ENCODE peak calls at places on chromosomes 13 and 19, in six cellular contexts. Y, Z, Q, U, E and I are unnamed samples.
A peak's percentile ranks its signal among the peaks of the same experiment; 100 is the strongest.

GRCh38 chr13:78971355-78971754 is 312.4 kb upstream of the OBI1 start:
- DNase-seq in Y (no peak), Z (no peak), Q (no peak), U (no peak), E (no peak), I (no peak)

GRCh38 chr19:3121821-3122511 is 13.9 kb upstream of the GNA15 start:
- DNase-seq in Y (no peak), Z (no peak), Q (no peak), U (no peak), E (no peak), I (no peak)

GRCh38 chr13:91031508-91031907 is 316.0 kb upstream of the MIR17HG start:
- DNase-seq in Y (no peak), Z (no peak), Q (no peak), U (no peak), E (no peak), I (no peak)

GRCh38 chr13:109428146-109428545 is 358.2 kb downstream of the IRS2 start:
- DNase-seq in Y (no peak), Z (no peak), Q (no peak), U (no peak), E (no peak), I (no peak)

GRCh38 chr13:51995677-51996551 is 15.3 kb downstream of the ATP7B start:
- DNase-seq in Y (no peak), Z (no peak), Q (no peak), U (no peak), E (no peak), I (no peak)

GRCh38 chr13:113628291-113629270 is 29.4 kb downstream of the ATP4B start:
- DNase-seq in Y (no peak), Z (no peak), Q (no peak), U (no peak), E (no peak), I (no peak)

GRCh38 chr13:45410466-45410865 is 7.7 kb downstream of the SLC25A30 start:
- DNase-seq in Y (no peak), Z (no peak), Q (no peak), U (no peak), E (no peak), I (no peak)

GRCh38 chr13:31485651-31486051 is 253.7 kb upstream of the RXFP2 start:
- DNase-seq in Y (no peak), Z (no peak), Q (no peak), U (no peak), E (no peak), I (peak; percentile 71)

GRCh38 chr13:80584306-80584705 is 243.4 kb upstream of the SPRY2 start:
- DNase-seq in Y (no peak), Z (no peak), Q (no peak), U (no peak), E (no peak), I (no peak)

GRCh38 chr13:72284791-72285190 is 417.8 kb upstream of the DACH1 start:
- DNase-seq in Y (no peak), Z (no peak), Q (no peak), U (no peak), E (no peak), I (no peak)

GRCh38 chr19:48508729-48509310 is 2.8 kb downstream of the LMTK3 start:
- DNase-seq in Y (no peak), Z (no peak), Q (no peak), U (no peak), E (no peak), I (no peak)

GRCh38 chr13:97339019-97339988 is 94.7 kb upstream of the RAP2A start:
- DNase-seq in Y (peak; percentile 75), Z (no peak), Q (peak; percentile 82), U (peak; percentile 95), E (no peak), I (peak; percentile 57)

GRCh38 chr13:98998831-98999634 is 21.2 kb upstream of the DOCK9 start:
- DNase-seq in Y (no peak), Z (no peak), Q (no peak), U (no peak), E (no peak), I (peak; percentile 34)

GRCh38 chr13:54965881-54966280 is 1937.3 kb downstream of the OLFM4 start:
- DNase-seq in Y (no peak), Z (no peak), Q (no peak), U (no peak), E (no peak), I (peak; percentile 0)

GRCh38 chr19:7654401-7654800 is 14.4 kb upstream of the RETN start:
- DNase-seq in Y (no peak), Z (no peak), Q (no peak), U (no peak), E (no peak), I (no peak)

GRCh38 chr13:100305398-100305797 is 216.5 kb downstream of the PCCA start:
- DNase-seq in Y (no peak), Z (no peak), Q (no peak), U (no peak), E (no peak), I (no peak)

GRCh38 chr13:91123456-91124127 is 223.9 kb upstream of the MIR17HG start:
- DNase-seq in Y (no peak), Z (no peak), Q (no peak), U (no peak), E (no peak), I (no peak)

GRCh38 chr13:48746816-48747215 is 93.1 kb downstream of the CYSLTR2 start:
- DNase-seq in Y (no peak), Z (no peak), Q (no peak), U (no peak), E (no peak), I (no peak)

GRCh38 chr13:39406688-39407087 is 196.3 kb downstream of the LHFPL6 start:
- DNase-seq in Y (no peak), Z (no peak), Q (no peak), U (no peak), E (no peak), I (no peak)

GRCh38 chr13:112941349-112941748 is 27.7 kb upstream of the MCF2L start:
- DNase-seq in Y (no peak), Z (no peak), Q (no peak), U (no peak), E (no peak), I (no peak)

GRCh38 chr19:3336680-3337523 is 29.5 kb upstream of the NFIC start:
- DNase-seq in Y (no peak), Z (no peak), Q (peak; percentile 94), U (peak; percentile 18), E (peak; percentile 70), I (peak; percentile 60)

GRCh38 chr13:32125221-32125621 is 93.6 kb downstream of the FRY start:
- DNase-seq in Y (peak; percentile 95), Z (no peak), Q (no peak), U (no peak), E (no peak), I (peak; percentile 63)

GRCh38 chr13:102141625-102142472 is 260.0 kb downstream of the FGF14 start:
- DNase-seq in Y (no peak), Z (no peak), Q (no peak), U (no peak), E (no peak), I (peak; percentile 60)

GRCh38 chr13:30409911-30410704 is 12.2 kb upstream of the UBE2L5 start:
- DNase-seq in Y (no peak), Z (no peak), Q (no peak), U (no peak), E (no peak), I (peak; percentile 74)

GRCh38 chr13:24038846-24039330 is 121.6 kb upstream of the SPATA13 start:
- DNase-seq in Y (peak; percentile 73), Z (no peak), Q (no peak), U (no peak), E (peak; percentile 59), I (peak; percentile 49)

GRCh38 chr13:94674609-94675348 is 37.6 kb downstream of the SOX21 start:
- DNase-seq in Y (no peak), Z (peak; percentile 38), Q (no peak), U (no peak), E (peak; percentile 26), I (peak; percentile 60)

DNA sequence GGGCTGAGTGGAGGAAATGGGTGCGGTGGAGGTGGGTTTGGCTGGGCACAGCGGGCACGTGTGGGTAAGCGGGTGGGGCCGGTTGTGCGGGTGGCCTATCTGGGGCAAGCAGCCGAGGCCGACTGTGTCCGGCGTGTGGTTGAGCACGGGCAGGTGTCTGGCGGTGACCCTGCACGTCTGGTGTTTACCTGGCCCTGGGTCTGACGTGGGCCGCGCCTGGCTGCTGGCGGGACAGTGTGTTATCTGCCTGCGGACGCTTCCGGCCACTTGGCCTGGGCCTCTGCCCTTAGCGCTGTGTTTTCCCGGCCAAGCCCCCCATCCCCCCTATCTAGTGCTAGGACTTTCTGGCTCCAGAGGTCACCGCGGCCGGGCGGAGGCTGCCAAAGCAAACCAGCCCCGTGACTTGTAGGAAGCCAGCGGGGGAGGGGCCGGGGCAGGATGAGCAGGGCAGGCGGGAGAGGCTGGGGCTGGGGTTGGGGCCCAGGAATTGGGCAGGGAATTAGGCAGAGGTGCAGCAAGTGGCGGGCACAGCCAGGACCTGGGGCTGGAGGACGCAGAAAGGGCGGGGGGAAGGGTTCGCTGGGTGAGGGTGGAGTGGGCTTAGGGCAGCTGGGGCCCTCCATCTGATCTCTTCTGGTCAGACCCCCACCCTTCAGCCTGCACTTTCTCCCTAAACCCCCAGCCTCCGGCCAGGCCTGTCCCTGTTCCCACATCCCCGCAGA is 534 bp upstream of the HPN start:
- DNase-seq in Y (no peak), Z (no peak), Q (peak; percentile 94), U (no peak), E (peak; percentile 69), I (peak; percentile 40)
- H3K4me3 ChIP-seq in Y (no peak overlapping the region), Z (no peak overlapping the region), Q (peak overlapping the region; percentile 25), U (no peak overlapping the region), E (peak overlapping the region; percentile 29), I (no peak overlapping the region)

GRCh38 chr19:46173886-46174475 is 25.9 kb downstream of the IGFL2 start:
- DNase-seq in Y (no peak), Z (no peak), Q (no peak), U (no peak), E (no peak), I (no peak)
- TF ChIP-seq CTCF in Y (no peak), Z (no peak), Q (no peak), U (no peak), E (no peak), I (no peak)

DNA sequence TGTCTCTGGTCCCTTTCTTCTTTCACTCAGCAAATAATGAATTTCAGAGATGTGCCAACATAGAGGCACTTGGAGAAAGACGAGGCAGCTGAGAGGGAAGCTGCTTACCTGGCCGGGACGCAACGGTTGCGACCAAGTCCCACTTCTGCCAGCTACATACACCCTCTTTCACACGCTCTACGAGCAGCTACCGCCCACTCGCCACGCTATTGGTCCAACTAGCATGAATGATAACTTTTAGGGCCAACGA is 773 bp upstream of the CNOT3 start:
- DNase-seq in Y (no peak), Z (no peak), Q (no peak), U (no peak), E (no peak), I (no peak)
- H3K4me3 ChIP-seq in Y (peak overlapping the region; percentile 37), Z (peak overlapping the region; percentile 68), Q (peak overlapping the region; percentile 51), U (peak overlapping the region; percentile 77), E (peak overlapping the region; percentile 69), I (peak overlapping the region; percentile 66)

GRCh38 chr13:27621116-27621365 is 651 bp upstream of the POLR1D start:
- DNase-seq in Y (no peak), Z (no peak), Q (no peak), U (no peak), E (no peak), I (no peak)

GRCh38 chr13:27620377-27621115 is at the start of gene LNX2:
- DNase-seq in Y (peak; percentile 67), Z (no peak), Q (peak; percentile 98), U (peak; percentile 90), E (peak; percentile 96), I (peak; percentile 98)

GRCh38 chr13:27621366-27622101 is at the start of gene POLR1D:
- DNase-seq in Y (no peak), Z (no peak), Q (peak; percentile 67), U (no peak), E (peak; percentile 90), I (peak; percentile 80)

GRCh38 chr13:27619093-27619705 is 1.1 kb downstream of the LNX2 start:
- DNase-seq in Y (no peak), Z (no peak), Q (no peak), U (no peak), E (no peak), I (peak; percentile 76)

GRCh38 chr13:27619711-27620376 is 485 bp downstream of the LNX2 start:
- DNase-seq in Y (no peak), Z (no peak), Q (peak; percentile 62), U (no peak), E (no peak), I (peak; percentile 39)
- TF ChIP-seq CTCF in Y (peak; percentile 29), Z (no peak), Q (peak; percentile 57), U (peak; percentile 32), E (no peak), I (no peak)